ENCODE peak calls at places on chromosomes 7 and 10, in ten cellular contexts. S, E, N, T, K, L, R, U, Y and H are unnamed samples.

GRCh38 chr7:148044173-148044572 is 546.4 kb upstream of the C7orf33 start:
- DNase-seq in R (no peak), U (no peak), E (no peak), L (no peak), Y (no peak), N (no peak), T (no peak), K (no peak), S (no peak), H (no peak)

GRCh38 chr10:82558208-82558607 is 683.2 kb downstream of the NRG3 start:
- DNase-seq in S (no peak), T (peak; percentile 2), K (no peak), N (no peak), Y (peak; percentile 1), E (no peak), R (no peak), U (no peak), L (no peak), H (no peak)

GRCh38 chr10:62239994-62240393 is 28.6 kb downstream of the RTKN2 start:
- DNase-seq in N (no peak), Y (peak; percentile 74), U (no peak), S (no peak), T (peak; percentile 29), L (no peak), E (no peak), R (no peak), K (no peak), H (peak; percentile 16)

GRCh38 chr10:69806266-69806665 is 4.6 kb downstream of the COL13A1 start:
- DNase-seq in K (no peak), E (no peak), R (no peak), T (no peak), L (no peak), N (no peak), U (no peak), S (no peak), Y (no peak), H (no peak)

GRCh38 chr10:63206997-63207952 is 74.1 kb downstream of the NRBF2 start:
- DNase-seq in K (no peak), R (no peak), T (peak; percentile 91), U (no peak), S (peak; percentile 55), N (peak; percentile 43), L (no peak), Y (peak; percentile 84), E (peak; percentile 46), H (no peak)

GRCh38 chr10:86687750-86688149 is 19.4 kb downstream of the LDB3 start:
- DNase-seq in U (no peak), T (peak; percentile 72), K (no peak), N (no peak), S (peak; percentile 66), E (no peak), Y (peak; percentile 57), R (no peak), L (no peak), H (no peak)

GRCh38 chr7:102897211-102897621 is 15.6 kb upstream of the LRRC17 start:
- DNase-seq in S (no peak), L (no peak), Y (no peak), K (no peak), N (no peak), E (no peak), T (no peak), R (no peak), U (no peak), H (no peak)

GRCh38 chr7:37297546-37297945 is 151.1 kb downstream of the ELMO1 start:
- DNase-seq in U (no peak), T (peak; percentile 41), N (no peak), Y (no peak), S (no peak), E (no peak), L (no peak), R (no peak), K (no peak), H (no peak)

GRCh38 chr7:2845193-2845592 is 1.1 kb upstream of the GNA12 start:
- DNase-seq in E (no peak), K (no peak), L (no peak), U (no peak), N (no peak), T (no peak), S (no peak), Y (no peak), R (no peak), H (no peak)
- H3K4me3 ChIP-seq in E (no peak overlapping the region), K (no peak overlapping the region), L (peak overlapping the region; percentile 61), U (no peak overlapping the region), N (no peak overlapping the region), T (no peak overlapping the region), S (no peak overlapping the region), Y (no peak overlapping the region), R (no peak overlapping the region), H (peak overlapping the region; percentile 70)

DNA sequence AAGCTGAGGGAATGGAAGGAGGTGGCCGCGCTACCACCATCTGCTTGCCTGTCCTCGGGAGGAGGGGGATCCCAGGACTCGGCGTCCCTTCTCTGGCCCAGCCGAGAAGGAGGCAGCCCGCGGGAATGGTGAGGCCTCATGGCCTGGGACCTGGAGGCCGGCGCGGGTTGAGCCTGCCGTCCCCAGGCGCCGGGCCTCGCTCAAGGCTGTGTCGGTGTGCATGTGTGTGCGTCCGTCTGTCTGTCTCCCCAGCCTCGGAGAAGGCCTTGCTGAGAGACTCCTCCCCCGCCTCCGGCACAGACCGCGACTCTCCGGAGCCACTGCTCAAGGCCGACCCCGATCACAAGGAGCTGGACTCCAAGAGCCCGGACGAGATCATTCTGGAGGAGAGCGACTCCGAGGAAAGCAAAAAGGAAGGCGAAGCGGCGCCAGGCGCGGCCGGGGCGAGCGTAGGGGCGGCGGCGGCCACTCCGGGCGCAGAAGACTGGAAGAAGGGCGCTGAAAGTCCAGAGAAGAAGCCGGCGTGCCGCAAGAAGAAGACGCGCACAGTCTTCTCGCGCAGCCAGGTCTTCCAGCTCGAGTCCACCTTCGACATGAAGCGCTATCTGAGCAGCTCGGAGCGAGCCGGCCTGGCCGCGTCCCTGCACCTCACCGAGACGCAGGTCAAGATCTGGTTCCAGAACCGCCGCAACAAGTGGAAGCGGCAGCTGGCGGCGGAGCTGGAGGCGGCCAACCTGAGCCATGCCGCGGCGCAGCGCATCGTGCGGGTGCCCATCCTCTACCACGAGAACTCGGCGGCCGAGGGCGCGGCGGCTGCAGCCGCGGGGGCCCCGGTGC is 1.3 kb downstream of the HMX3 start:
- DNase-seq in T (no peak), Y (peak; percentile 11), S (no peak), N (no peak), E (no peak), K (no peak), U (no peak), R (no peak), L (no peak), H (peak; percentile 16)
- H3K4me3 ChIP-seq in T (peak overlapping the region; percentile 5), Y (no peak overlapping the region), S (no peak overlapping the region), N (peak overlapping the region; percentile 20), E (no peak overlapping the region), K (peak overlapping the region; percentile 32), U (no peak overlapping the region), R (peak overlapping the region; percentile 51), L (peak overlapping the region; percentile 60), H (no peak overlapping the region)

GRCh38 chr7:5596896-5597246 is 173.2 kb upstream of the TNRC18 start:
- DNase-seq in E (no peak), U (no peak), S (no peak), Y (no peak), K (no peak), L (no peak), R (no peak), T (no peak), N (no peak), H (no peak)

GRCh38 chr7:5594616-5595544 is 171.2 kb upstream of the TNRC18 start:
- DNase-seq in L (no peak), R (no peak), S (no peak), Y (peak; percentile 47), N (no peak), K (peak; percentile 77), E (peak; percentile 75), T (peak; percentile 46), U (peak; percentile 66), H (no peak)

GRCh38 chr7:5595545-5596045 is 172.0 kb upstream of the TNRC18 start:
- DNase-seq in R (no peak), T (no peak), U (no peak), L (no peak), N (no peak), Y (no peak), K (no peak), E (no peak), S (no peak), H (no peak)

GRCh38 chr7:5597772-5598171 is 174.1 kb upstream of the TNRC18 start:
- DNase-seq in N (no peak), R (no peak), S (no peak), K (no peak), Y (no peak), L (no peak), E (peak; percentile 69), T (peak; percentile 36), U (no peak), H (no peak)

DNA sequence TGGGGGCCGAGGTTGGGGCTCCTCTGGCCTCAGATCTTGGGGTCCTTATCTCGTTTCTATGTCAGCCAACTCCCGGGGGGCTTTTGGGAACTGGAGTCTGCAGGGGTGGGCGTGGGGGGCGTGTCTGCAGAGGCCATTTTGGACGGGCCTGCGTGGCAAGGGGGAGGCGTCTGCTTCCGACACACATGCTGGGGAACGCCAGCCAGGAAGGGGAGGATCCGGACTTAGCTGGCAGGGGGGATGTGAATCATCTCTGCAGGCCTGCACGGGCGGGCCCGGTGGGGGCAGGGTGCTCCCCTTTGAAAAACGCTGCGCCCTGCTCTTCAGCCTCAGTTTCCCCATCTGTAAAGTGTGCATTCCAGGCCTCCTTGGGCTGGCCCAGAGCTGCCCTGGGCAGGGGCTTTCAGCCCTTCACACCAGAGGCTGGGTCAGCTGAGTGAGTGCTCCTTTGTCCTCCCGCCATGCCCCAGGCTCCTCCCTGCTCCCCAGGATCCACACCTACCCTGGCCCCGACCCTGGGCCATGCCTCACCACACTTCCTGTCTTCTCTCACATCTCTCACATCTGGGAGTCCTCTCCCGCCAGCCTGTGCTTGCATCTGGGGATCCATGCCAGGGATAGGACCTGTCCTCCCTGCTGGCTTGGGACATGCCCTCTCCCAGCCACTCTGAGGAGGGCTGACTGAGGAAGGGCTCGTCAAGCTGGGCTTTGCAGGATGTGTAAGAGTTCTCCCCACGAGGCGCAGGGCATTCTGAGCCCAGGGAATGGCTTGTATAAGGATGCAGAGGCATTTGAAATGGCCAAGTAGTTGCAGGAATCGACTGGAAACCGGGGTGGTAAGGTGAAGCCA is 172.6 kb upstream of the TNRC18 start:
- DNase-seq in S (peak; percentile 79), K (peak; percentile 95), T (peak; percentile 96), E (peak; percentile 90), N (peak; percentile 86), L (peak; percentile 88), Y (peak; percentile 93), U (no peak), R (no peak), H (peak; percentile 76)
- H3K4me3 ChIP-seq in S (peak overlapping the region; percentile 90), K (peak overlapping the region; percentile 66), T (peak overlapping the region; percentile 86), E (peak overlapping the region; percentile 66), N (peak overlapping the region; percentile 75), L (peak overlapping the region; percentile 30), Y (peak overlapping the region; percentile 93), U (peak overlapping the region; percentile 68), R (peak overlapping the region; percentile 21), H (peak overlapping the region; percentile 25)

GRCh38 chr7:74306737-74307469 is 17.7 kb downstream of the CLIP2 start:
- DNase-seq in E (peak; percentile 65), U (no peak), N (peak; percentile 72), L (peak; percentile 69), K (no peak), Y (peak; percentile 61), T (peak; percentile 75), S (no peak), R (no peak), H (no peak)

GRCh38 chr7:74302745-74303221 is 13.6 kb downstream of the CLIP2 start:
- DNase-seq in N (no peak), U (no peak), R (no peak), S (no peak), Y (no peak), K (no peak), T (no peak), L (no peak), E (no peak), H (no peak)

GRCh38 chr7:74307738-74308505 is 18.7 kb downstream of the CLIP2 start:
- DNase-seq in R (no peak), K (no peak), N (no peak), L (no peak), S (no peak), Y (no peak), E (no peak), T (no peak), U (no peak), H (no peak)

GRCh38 chr7:74304550-74304949 is 15.3 kb downstream of the CLIP2 start:
- DNase-seq in E (no peak), K (no peak), U (no peak), Y (no peak), S (no peak), T (no peak), L (no peak), R (no peak), N (no peak), H (no peak)

GRCh38 chr7:74305987-74306736 is 17.0 kb downstream of the CLIP2 start:
- DNase-seq in S (no peak), L (no peak), T (no peak), E (peak; percentile 50), R (no peak), N (no peak), U (no peak), Y (no peak), K (no peak), H (no peak)
- H3K4me3 ChIP-seq in S (no peak overlapping the region), L (peak overlapping the region; percentile 39), T (no peak overlapping the region), E (no peak overlapping the region), R (no peak overlapping the region), N (peak overlapping the region; percentile 38), U (no peak overlapping the region), Y (no peak overlapping the region), K (peak overlapping the region; percentile 17), H (no peak overlapping the region)